ENCODE peak calls at places on chromosomes 1 and 21, in six cellular contexts. One of them, this sample, is unnamed.

GRCh38 chr1:56403321-56403720 is 176.0 kb downstream of the PLPP3 start:
- DNase-seq in GM12865: no peak
- DNase-seq in activated naive CD4-positive, alpha-beta T cell: no peak
- DNase-seq in activated T-helper 9 cell treated with anti-CD3 and anti-CD28 coated beads, Interleukin-2, amount 50 U/mL, for 16 hours: no peak
- DNase-seq in NCI-H1092: no peak
- DNase-seq in HEK293T: no peak
- DNase-seq in this sample: no peak

GRCh38 chr1:206049293-206049692 is 3.7 kb upstream of the RHEX start:
- DNase-seq in GM12865: peak
- DNase-seq in activated naive CD4-positive, alpha-beta T cell: no peak
- DNase-seq in activated T-helper 9 cell treated with anti-CD3 and anti-CD28 coated beads, Interleukin-2, amount 50 U/mL, for 16 hours: no peak
- DNase-seq in NCI-H1092: no peak
- DNase-seq in HEK293T: no peak
- DNase-seq in this sample: no peak

GRCh38 chr1:43074244-43074643 is 97.8 kb downstream of the EBNA1BP2 start:
- DNase-seq in GM12865: no peak
- DNase-seq in activated naive CD4-positive, alpha-beta T cell: no peak
- DNase-seq in activated T-helper 9 cell treated with anti-CD3 and anti-CD28 coated beads, Interleukin-2, amount 50 U/mL, for 16 hours: no peak
- DNase-seq in NCI-H1092: no peak
- DNase-seq in HEK293T: no peak
- DNase-seq in this sample: no peak

GRCh38 chr1:203839081-203839480 is 22.3 kb upstream of the SNRPE start:
- DNase-seq in GM12865: no peak
- DNase-seq in activated naive CD4-positive, alpha-beta T cell: no peak
- DNase-seq in activated T-helper 9 cell treated with anti-CD3 and anti-CD28 coated beads, Interleukin-2, amount 50 U/mL, for 16 hours: no peak
- DNase-seq in NCI-H1092: no peak
- DNase-seq in HEK293T: no peak
- DNase-seq in this sample: no peak

GRCh38 chr1:60577036-60577435 is 503.5 kb upstream of the C1orf87 start:
- DNase-seq in GM12865: no peak
- DNase-seq in activated naive CD4-positive, alpha-beta T cell: no peak
- DNase-seq in activated T-helper 9 cell treated with anti-CD3 and anti-CD28 coated beads, Interleukin-2, amount 50 U/mL, for 16 hours: no peak
- DNase-seq in NCI-H1092: no peak
- DNase-seq in HEK293T: no peak
- DNase-seq in this sample: no peak

GRCh38 chr1:161089251-161089924 is at the start of gene NECTIN4:
- DNase-seq in GM12865: no peak
- DNase-seq in activated naive CD4-positive, alpha-beta T cell: no peak
- DNase-seq in activated T-helper 9 cell treated with anti-CD3 and anti-CD28 coated beads, Interleukin-2, amount 50 U/mL, for 16 hours: no peak
- DNase-seq in NCI-H1092: no peak
- DNase-seq in HEK293T: no peak
- DNase-seq in this sample: no peak

GRCh38 chr1:231215676-231216385 is 25.2 kb upstream of the GNPAT start:
- DNase-seq in GM12865: no peak
- DNase-seq in activated naive CD4-positive, alpha-beta T cell: no peak
- DNase-seq in activated T-helper 9 cell treated with anti-CD3 and anti-CD28 coated beads, Interleukin-2, amount 50 U/mL, for 16 hours: no peak
- DNase-seq in NCI-H1092: no peak
- DNase-seq in HEK293T: no peak
- DNase-seq in this sample: no peak

GRCh38 chr1:5901150-5901549 is 91.1 kb downstream of the NPHP4 start:
- DNase-seq in GM12865: no peak
- DNase-seq in activated naive CD4-positive, alpha-beta T cell: no peak
- DNase-seq in activated T-helper 9 cell treated with anti-CD3 and anti-CD28 coated beads, Interleukin-2, amount 50 U/mL, for 16 hours: no peak
- DNase-seq in NCI-H1092: no peak
- DNase-seq in HEK293T: no peak
- DNase-seq in this sample: no peak

GRCh38 chr1:44035726-44036408 is 4.6 kb upstream of the SLC6A9 start:
- DNase-seq in GM12865: no peak
- DNase-seq in activated naive CD4-positive, alpha-beta T cell: no peak
- DNase-seq in activated T-helper 9 cell treated with anti-CD3 and anti-CD28 coated beads, Interleukin-2, amount 50 U/mL, for 16 hours: no peak
- DNase-seq in NCI-H1092: no peak
- DNase-seq in HEK293T: no peak
- DNase-seq in this sample: no peak

GRCh38 chr1:42004322-42004721 is 85.6 kb upstream of the HIVEP3 start:
- DNase-seq in GM12865: no peak
- DNase-seq in activated naive CD4-positive, alpha-beta T cell: no peak
- DNase-seq in activated T-helper 9 cell treated with anti-CD3 and anti-CD28 coated beads, Interleukin-2, amount 50 U/mL, for 16 hours: no peak
- DNase-seq in NCI-H1092: no peak
- DNase-seq in HEK293T: no peak
- DNase-seq in this sample: no peak

GRCh38 chr1:204826970-204827369 is 43.7 kb upstream of the NFASC start:
- DNase-seq in GM12865: peak
- DNase-seq in activated naive CD4-positive, alpha-beta T cell: no peak
- DNase-seq in activated T-helper 9 cell treated with anti-CD3 and anti-CD28 coated beads, Interleukin-2, amount 50 U/mL, for 16 hours: no peak
- DNase-seq in NCI-H1092: no peak
- DNase-seq in HEK293T: peak
- DNase-seq in this sample: no peak

GRCh38 chr1:83508485-83509151 is 490.3 kb downstream of the TTLL7 start:
- DNase-seq in GM12865: peak
- DNase-seq in activated naive CD4-positive, alpha-beta T cell: no peak
- DNase-seq in activated T-helper 9 cell treated with anti-CD3 and anti-CD28 coated beads, Interleukin-2, amount 50 U/mL, for 16 hours: no peak
- DNase-seq in NCI-H1092: no peak
- DNase-seq in HEK293T: no peak
- DNase-seq in this sample: no peak

GRCh38 chr1:12052008-12052573 is 11.0 kb upstream of the TNFRSF8 start:
- DNase-seq in GM12865: peak
- DNase-seq in activated naive CD4-positive, alpha-beta T cell: no peak
- DNase-seq in activated T-helper 9 cell treated with anti-CD3 and anti-CD28 coated beads, Interleukin-2, amount 50 U/mL, for 16 hours: no peak
- DNase-seq in NCI-H1092: no peak
- DNase-seq in HEK293T: peak
- DNase-seq in this sample: no peak

GRCh38 chr21:41537356-41537755 is 29.4 kb upstream of the TMPRSS2 start:
- DNase-seq in GM12865: no peak
- DNase-seq in activated naive CD4-positive, alpha-beta T cell: no peak
- DNase-seq in activated T-helper 9 cell treated with anti-CD3 and anti-CD28 coated beads, Interleukin-2, amount 50 U/mL, for 16 hours: no peak
- DNase-seq in NCI-H1092: no peak
- DNase-seq in HEK293T: no peak
- DNase-seq in this sample: no peak

GRCh38 chr1:150564051-150564991 is 15.1 kb downstream of the MCL1 start:
- DNase-seq in GM12865: peak
- DNase-seq in activated naive CD4-positive, alpha-beta T cell: no peak
- DNase-seq in activated T-helper 9 cell treated with anti-CD3 and anti-CD28 coated beads, Interleukin-2, amount 50 U/mL, for 16 hours: no peak
- DNase-seq in NCI-H1092: no peak
- DNase-seq in HEK293T: no peak
- DNase-seq in this sample: no peak

GRCh38 chr1:204885288-204885711 is 14.6 kb downstream of the NFASC start:
- DNase-seq in GM12865: no peak
- DNase-seq in activated naive CD4-positive, alpha-beta T cell: no peak
- DNase-seq in activated T-helper 9 cell treated with anti-CD3 and anti-CD28 coated beads, Interleukin-2, amount 50 U/mL, for 16 hours: no peak
- DNase-seq in NCI-H1092: no peak
- DNase-seq in HEK293T: no peak
- DNase-seq in this sample: no peak

GRCh38 chr1:182279724-182280506 is 111.7 kb downstream of the GLUL start:
- DNase-seq in GM12865: no peak
- DNase-seq in activated naive CD4-positive, alpha-beta T cell: no peak
- DNase-seq in activated T-helper 9 cell treated with anti-CD3 and anti-CD28 coated beads, Interleukin-2, amount 50 U/mL, for 16 hours: no peak
- DNase-seq in NCI-H1092: peak
- DNase-seq in HEK293T: no peak
- DNase-seq in this sample: peak

GRCh38 chr21:43825936-43826622 is 36.7 kb downstream of the RRP1 start:
- DNase-seq in GM12865: no peak
- DNase-seq in activated naive CD4-positive, alpha-beta T cell: no peak
- DNase-seq in activated T-helper 9 cell treated with anti-CD3 and anti-CD28 coated beads, Interleukin-2, amount 50 U/mL, for 16 hours: no peak
- DNase-seq in NCI-H1092: no peak
- DNase-seq in HEK293T: peak
- DNase-seq in this sample: no peak

GRCh38 chr21:30223596-30223995 is 7.7 kb upstream of the CLDN8 start:
- DNase-seq in GM12865: no peak
- DNase-seq in activated naive CD4-positive, alpha-beta T cell: no peak
- DNase-seq in activated T-helper 9 cell treated with anti-CD3 and anti-CD28 coated beads, Interleukin-2, amount 50 U/mL, for 16 hours: no peak
- DNase-seq in NCI-H1092: no peak
- DNase-seq in HEK293T: no peak
- DNase-seq in this sample: no peak

GRCh38 chr1:153697191-153697872 is 18.8 kb downstream of the NPR1 start:
- DNase-seq in GM12865: no peak
- DNase-seq in activated naive CD4-positive, alpha-beta T cell: no peak
- DNase-seq in activated T-helper 9 cell treated with anti-CD3 and anti-CD28 coated beads, Interleukin-2, amount 50 U/mL, for 16 hours: no peak
- DNase-seq in NCI-H1092: no peak
- DNase-seq in HEK293T: no peak
- DNase-seq in this sample: no peak

GRCh38 chr1:228180271-228180987 is 14.8 kb downstream of the IBA57 start:
- DNase-seq in GM12865: no peak
- DNase-seq in activated naive CD4-positive, alpha-beta T cell: no peak
- DNase-seq in activated T-helper 9 cell treated with anti-CD3 and anti-CD28 coated beads, Interleukin-2, amount 50 U/mL, for 16 hours: no peak
- DNase-seq in NCI-H1092: no peak
- DNase-seq in HEK293T: no peak
- DNase-seq in this sample: no peak

GRCh38 chr1:210677533-210677932 is 348.8 kb downstream of the HHAT start:
- DNase-seq in GM12865: peak
- DNase-seq in activated naive CD4-positive, alpha-beta T cell: no peak
- DNase-seq in activated T-helper 9 cell treated with anti-CD3 and anti-CD28 coated beads, Interleukin-2, amount 50 U/mL, for 16 hours: no peak
- DNase-seq in NCI-H1092: no peak
- DNase-seq in HEK293T: no peak
- DNase-seq in this sample: no peak

GRCh38 chr1:64775152-64775551 is 30.3 kb downstream of the RAVER2 start:
- DNase-seq in GM12865: no peak
- DNase-seq in activated naive CD4-positive, alpha-beta T cell: no peak
- DNase-seq in activated T-helper 9 cell treated with anti-CD3 and anti-CD28 coated beads, Interleukin-2, amount 50 U/mL, for 16 hours: no peak
- DNase-seq in NCI-H1092: no peak
- DNase-seq in HEK293T: no peak
- DNase-seq in this sample: no peak

GRCh38 chr1:147612366-147612765 is 58.0 kb downstream of the ACP6 start:
- DNase-seq in GM12865: no peak
- DNase-seq in activated naive CD4-positive, alpha-beta T cell: no peak
- DNase-seq in activated T-helper 9 cell treated with anti-CD3 and anti-CD28 coated beads, Interleukin-2, amount 50 U/mL, for 16 hours: no peak
- DNase-seq in NCI-H1092: peak
- DNase-seq in HEK293T: no peak
- DNase-seq in this sample: no peak

GRCh38 chr1:209325492-209325891 is 258.0 kb upstream of the CAMK1G start:
- DNase-seq in GM12865: no peak
- DNase-seq in activated naive CD4-positive, alpha-beta T cell: no peak
- DNase-seq in activated T-helper 9 cell treated with anti-CD3 and anti-CD28 coated beads, Interleukin-2, amount 50 U/mL, for 16 hours: no peak
- DNase-seq in NCI-H1092: no peak
- DNase-seq in HEK293T: no peak
- DNase-seq in this sample: no peak

GRCh38 chr1:41714613-41715389 is 203.9 kb downstream of the HIVEP3 start:
- DNase-seq in GM12865: no peak
- DNase-seq in activated naive CD4-positive, alpha-beta T cell: no peak
- DNase-seq in activated T-helper 9 cell treated with anti-CD3 and anti-CD28 coated beads, Interleukin-2, amount 50 U/mL, for 16 hours: no peak
- DNase-seq in NCI-H1092: peak
- DNase-seq in HEK293T: no peak
- DNase-seq in this sample: no peak

GRCh38 chr1:235018161-235018560 is 110.5 kb downstream of the TOMM20 start:
- DNase-seq in GM12865: no peak
- DNase-seq in activated naive CD4-positive, alpha-beta T cell: no peak
- DNase-seq in activated T-helper 9 cell treated with anti-CD3 and anti-CD28 coated beads, Interleukin-2, amount 50 U/mL, for 16 hours: no peak
- DNase-seq in NCI-H1092: no peak
- DNase-seq in HEK293T: no peak
- DNase-seq in this sample: no peak

GRCh38 chr1:236677641-236678235 is 8.6 kb upstream of the ACTN2 start:
- DNase-seq in GM12865: no peak
- DNase-seq in activated naive CD4-positive, alpha-beta T cell: no peak
- DNase-seq in activated T-helper 9 cell treated with anti-CD3 and anti-CD28 coated beads, Interleukin-2, amount 50 U/mL, for 16 hours: no peak
- DNase-seq in NCI-H1092: no peak
- DNase-seq in HEK293T: no peak
- DNase-seq in this sample: no peak

GRCh38 chr1:17568014-17568413 is 28.5 kb downstream of the ARHGEF10L start:
- DNase-seq in GM12865: no peak
- DNase-seq in activated naive CD4-positive, alpha-beta T cell: no peak
- DNase-seq in activated T-helper 9 cell treated with anti-CD3 and anti-CD28 coated beads, Interleukin-2, amount 50 U/mL, for 16 hours: no peak
- DNase-seq in NCI-H1092: no peak
- DNase-seq in HEK293T: no peak
- DNase-seq in this sample: no peak

GRCh38 chr1:68495968-68496679 is 758 bp downstream of the DEPDC1 start:
- DNase-seq in GM12865: peak
- DNase-seq in activated naive CD4-positive, alpha-beta T cell: no peak
- DNase-seq in activated T-helper 9 cell treated with anti-CD3 and anti-CD28 coated beads, Interleukin-2, amount 50 U/mL, for 16 hours: no peak
- DNase-seq in NCI-H1092: no peak
- DNase-seq in HEK293T: peak
- DNase-seq in this sample: peak

This sample was measured in neuronal stem cell.